ENCODE peak calls at places on chromosomes 16 and 17, in nine cellular contexts. One of them, this sample, is unnamed.

GRCh38 chr17:19359151-19359550 is 3.4 kb downstream of the B9D1 start:
- DNase-seq in AG09319: no peak
- DNase-seq in RWPE1: no peak
- DNase-seq in endothelial cell: no peak
- DNase-seq in MCF 10A: no peak
- DNase-seq in GM12865: no peak
- DNase-seq in GM10248: no peak
- DNase-seq in K562: no peak
- DNase-seq in transverse colon: no peak
- DNase-seq in this sample: no peak

GRCh38 chr17:76598004-76598439 is 12.4 kb upstream of the ST6GALNAC2 start:
- DNase-seq in AG09319: no peak
- DNase-seq in transverse colon: no peak
- DNase-seq in GM10248: no peak
- DNase-seq in RWPE1: no peak
- DNase-seq in K562: no peak
- DNase-seq in MCF 10A: no peak
- DNase-seq in endothelial cell: no peak
- DNase-seq in GM12865: no peak
- DNase-seq in this sample: no peak

GRCh38 chr17:4806770-4807533 is at the start of gene PLD2:
- DNase-seq in endothelial cell: peak; percentile 90
- DNase-seq in MCF 10A: peak; percentile 83
- DNase-seq in RWPE1: peak; percentile 95
- DNase-seq in transverse colon: peak; percentile 91
- DNase-seq in GM10248: peak; percentile 100
- DNase-seq in K562: peak; percentile 96
- DNase-seq in GM12865: peak; percentile 89
- DNase-seq in AG09319: peak; percentile 44
- DNase-seq in this sample: peak; percentile 100

GRCh38 chr17:48037036-48037881 is at the start of gene COPZ2:
- DNase-seq in endothelial cell: peak; percentile 33
- DNase-seq in GM12865: peak; percentile 60
- DNase-seq in K562: no peak
- DNase-seq in MCF 10A: no peak
- DNase-seq in RWPE1: no peak
- DNase-seq in transverse colon: peak; percentile 69
- DNase-seq in AG09319: no peak
- DNase-seq in GM10248: peak; percentile 63
- DNase-seq in this sample: peak; percentile 62

GRCh38 chr17:78206298-78206697 is 7.8 kb upstream of the BIRC5 start:
- DNase-seq in RWPE1: no peak
- DNase-seq in GM10248: no peak
- DNase-seq in transverse colon: no peak
- DNase-seq in AG09319: no peak
- DNase-seq in K562: no peak
- DNase-seq in GM12865: no peak
- DNase-seq in MCF 10A: no peak
- DNase-seq in endothelial cell: no peak
- DNase-seq in this sample: no peak

GRCh38 chr16:89335803-89336485 is 118.4 kb downstream of the ZNF778 start:
- DNase-seq in K562: no peak
- DNase-seq in AG09319: no peak
- DNase-seq in MCF 10A: no peak
- DNase-seq in transverse colon: no peak
- DNase-seq in RWPE1: no peak
- DNase-seq in endothelial cell: no peak
- DNase-seq in GM12865: no peak
- DNase-seq in GM10248: no peak
- DNase-seq in this sample: no peak

GRCh38 chr17:30323262-30323894 is 10.5 kb downstream of the TMIGD1 start:
- DNase-seq in GM12865: peak; percentile 65
- DNase-seq in RWPE1: no peak
- DNase-seq in MCF 10A: peak; percentile 30
- DNase-seq in endothelial cell: no peak
- DNase-seq in AG09319: no peak
- DNase-seq in transverse colon: peak; percentile 22
- DNase-seq in GM10248: no peak
- DNase-seq in K562: no peak
- DNase-seq in this sample: no peak

GRCh38 chr17:67074781-67075180 is 30.4 kb downstream of the CACNG1 start:
- DNase-seq in endothelial cell: no peak
- DNase-seq in RWPE1: no peak
- DNase-seq in GM12865: no peak
- DNase-seq in MCF 10A: no peak
- DNase-seq in AG09319: no peak
- DNase-seq in transverse colon: no peak
- DNase-seq in K562: no peak
- DNase-seq in GM10248: no peak
- DNase-seq in this sample: no peak

GRCh38 chr16:48580925-48581500 is 29.0 kb downstream of the N4BP1 start:
- DNase-seq in GM10248: no peak
- DNase-seq in MCF 10A: no peak
- DNase-seq in K562: no peak
- DNase-seq in RWPE1: no peak
- DNase-seq in AG09319: no peak
- DNase-seq in transverse colon: no peak
- DNase-seq in GM12865: no peak
- DNase-seq in endothelial cell: no peak
- DNase-seq in this sample: no peak

GRCh38 chr16:4114257-4115208 is 1.7 kb downstream of the ADCY9 start:
- DNase-seq in K562: no peak
- DNase-seq in GM10248: no peak
- DNase-seq in RWPE1: no peak
- DNase-seq in transverse colon: no peak
- DNase-seq in GM12865: no peak
- DNase-seq in AG09319: no peak
- DNase-seq in endothelial cell: no peak
- DNase-seq in MCF 10A: no peak
- DNase-seq in this sample: no peak

GRCh38 chr16:87626401-87626800 is 24.1 kb downstream of the JPH3 start:
- DNase-seq in K562: no peak
- DNase-seq in MCF 10A: no peak
- DNase-seq in RWPE1: no peak
- DNase-seq in GM10248: no peak
- DNase-seq in AG09319: no peak
- DNase-seq in transverse colon: no peak
- DNase-seq in endothelial cell: no peak
- DNase-seq in GM12865: no peak
- DNase-seq in this sample: no peak

DNA sequence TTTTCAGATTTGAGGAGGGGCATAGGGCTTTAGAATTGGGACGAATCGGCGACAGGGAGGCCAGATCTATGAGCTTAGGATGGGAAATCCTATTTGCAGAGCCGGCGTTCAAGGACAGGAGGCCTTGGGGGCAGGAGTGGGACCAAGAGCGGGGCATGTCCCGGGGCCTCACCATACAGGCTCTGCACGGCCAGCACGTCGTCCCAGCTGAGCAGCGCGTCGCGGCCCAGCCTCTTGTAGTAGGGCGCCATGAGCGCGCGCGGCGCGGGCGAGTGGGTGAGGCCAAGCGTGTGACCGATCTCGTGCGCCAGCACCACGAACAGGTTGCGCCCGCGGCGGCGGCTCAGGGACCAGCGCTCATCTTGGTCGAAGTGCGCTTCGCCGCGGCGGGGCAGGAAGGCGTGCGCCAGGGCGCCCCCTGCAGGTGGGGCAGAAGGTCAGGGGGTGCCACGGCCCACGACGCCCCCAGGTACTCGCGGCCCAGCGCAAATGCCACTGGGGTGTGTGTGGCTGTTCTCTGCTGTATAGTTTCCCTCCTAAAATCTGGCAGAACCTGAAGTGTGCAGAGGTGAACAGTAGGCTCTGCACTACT is 9.3 kb downstream of the C17orf50 start:
- DNase-seq in endothelial cell: no peak
- DNase-seq in RWPE1: no peak
- DNase-seq in transverse colon: no peak
- DNase-seq in K562: no peak
- DNase-seq in GM10248: no peak
- DNase-seq in AG09319: no peak
- DNase-seq in MCF 10A: no peak
- DNase-seq in GM12865: no peak
- DNase-seq in this sample: no peak
- TF ChIP-seq CTCF in endothelial cell: peak; percentile 47
- TF ChIP-seq CTCF in RWPE1: peak; percentile 38
- TF ChIP-seq CTCF in transverse colon: no peak
- TF ChIP-seq CTCF in K562: peak; percentile 44
- TF ChIP-seq CTCF in GM10248: no peak
- TF ChIP-seq CTCF in AG09319: no peak
- TF ChIP-seq CTCF in MCF 10A: peak; percentile 50
- TF ChIP-seq CTCF in GM12865: peak; percentile 10
- TF ChIP-seq CTCF in this sample: peak; percentile 29

GRCh38 chr17:41792835-41793748 is 6.6 kb upstream of the JUP start:
- DNase-seq in GM10248: no peak
- DNase-seq in GM12865: no peak
- DNase-seq in AG09319: no peak
- DNase-seq in MCF 10A: peak; percentile 82
- DNase-seq in transverse colon: peak; percentile 81
- DNase-seq in K562: peak; percentile 85
- DNase-seq in RWPE1: peak; percentile 56
- DNase-seq in endothelial cell: no peak
- DNase-seq in this sample: no peak
- TF ChIP-seq CTCF in GM10248: no peak
- TF ChIP-seq CTCF in GM12865: no peak
- TF ChIP-seq CTCF in AG09319: no peak
- TF ChIP-seq CTCF in MCF 10A: no peak
- TF ChIP-seq CTCF in transverse colon: no peak
- TF ChIP-seq CTCF in K562: no peak
- TF ChIP-seq CTCF in RWPE1: no peak
- TF ChIP-seq CTCF in endothelial cell: no peak
- TF ChIP-seq CTCF in this sample: no peak

DNA sequence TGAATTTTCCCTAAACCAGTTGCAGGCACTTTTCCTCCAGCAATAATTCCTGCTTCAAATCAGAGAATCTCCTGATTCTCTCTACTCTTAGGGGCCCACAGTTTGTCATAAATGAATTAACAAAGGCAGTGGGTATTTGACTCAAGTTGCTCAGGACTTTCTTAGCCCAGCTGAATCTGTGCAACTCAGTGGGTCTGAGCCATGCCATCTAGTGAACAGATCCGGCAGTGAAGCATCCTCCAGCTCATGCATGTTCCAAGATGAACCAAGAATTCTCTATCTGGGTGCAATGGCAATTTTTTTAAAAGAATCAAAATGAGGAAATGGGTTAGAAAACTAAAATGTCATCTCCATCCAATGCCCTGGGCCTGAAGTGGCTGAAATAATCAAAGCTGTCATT is 575.2 kb upstream of the CDH11 start:
- DNase-seq in RWPE1: no peak
- DNase-seq in endothelial cell: no peak
- DNase-seq in GM12865: no peak
- DNase-seq in K562: no peak
- DNase-seq in MCF 10A: no peak
- DNase-seq in transverse colon: no peak
- DNase-seq in GM10248: no peak
- DNase-seq in AG09319: no peak
- DNase-seq in this sample: no peak
- TF ChIP-seq CTCF in RWPE1: no peak
- TF ChIP-seq CTCF in endothelial cell: no peak
- TF ChIP-seq CTCF in GM12865: no peak
- TF ChIP-seq CTCF in K562: no peak
- TF ChIP-seq CTCF in MCF 10A: no peak
- TF ChIP-seq CTCF in transverse colon: no peak
- TF ChIP-seq CTCF in GM10248: no peak
- TF ChIP-seq CTCF in AG09319: peak; percentile 25
- TF ChIP-seq CTCF in this sample: no peak

GRCh38 chr16:30482366-30482765 is 9.8 kb downstream of the ITGAL start:
- DNase-seq in GM10248: no peak
- DNase-seq in MCF 10A: no peak
- DNase-seq in GM12865: no peak
- DNase-seq in AG09319: no peak
- DNase-seq in K562: peak; percentile 60
- DNase-seq in endothelial cell: no peak
- DNase-seq in RWPE1: no peak
- DNase-seq in transverse colon: no peak
- DNase-seq in this sample: no peak
- TF ChIP-seq CTCF in GM10248: no peak
- TF ChIP-seq CTCF in MCF 10A: no peak
- TF ChIP-seq CTCF in GM12865: peak; percentile 12
- TF ChIP-seq CTCF in AG09319: peak; percentile 18
- TF ChIP-seq CTCF in K562: peak; percentile 57
- TF ChIP-seq CTCF in endothelial cell: no peak
- TF ChIP-seq CTCF in RWPE1: no peak
- TF ChIP-seq CTCF in transverse colon: peak; percentile 18
- TF ChIP-seq CTCF in this sample: no peak

DNA sequence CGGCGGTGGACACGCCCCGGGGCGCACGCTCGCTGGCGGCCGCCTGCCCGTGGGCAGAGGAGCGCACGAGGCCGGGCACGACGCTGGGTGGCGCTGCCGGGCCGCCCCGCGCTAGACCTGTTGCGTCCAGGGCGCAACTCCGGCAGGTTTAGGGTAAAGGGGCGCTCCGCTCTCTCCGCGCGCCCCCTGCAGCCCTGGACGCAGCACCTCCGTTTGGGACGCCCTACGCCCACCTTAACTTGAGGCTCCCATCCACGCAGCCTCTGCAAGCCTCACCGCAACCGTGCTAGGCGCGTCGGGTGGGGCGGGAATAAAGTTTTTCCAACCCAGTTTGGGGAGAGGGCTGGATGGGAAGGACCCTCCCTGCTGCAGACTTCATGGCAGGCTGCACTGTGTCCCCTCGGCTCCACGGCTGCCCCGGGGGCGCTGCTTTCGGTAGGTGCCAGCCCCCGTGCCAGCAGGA is 299 bp upstream of the SYT17 start:
- DNase-seq in AG09319: no peak
- DNase-seq in K562: peak; percentile 73
- DNase-seq in GM12865: peak; percentile 77
- DNase-seq in transverse colon: peak; percentile 83
- DNase-seq in GM10248: peak; percentile 89
- DNase-seq in endothelial cell: peak; percentile 87
- DNase-seq in MCF 10A: peak; percentile 59
- DNase-seq in RWPE1: peak; percentile 69
- DNase-seq in this sample: peak; percentile 94
- TF ChIP-seq CTCF in AG09319: peak; percentile 38
- TF ChIP-seq CTCF in K562: peak; percentile 57
- TF ChIP-seq CTCF in GM12865: peak; percentile 82
- TF ChIP-seq CTCF in transverse colon: peak; percentile 40
- TF ChIP-seq CTCF in GM10248: peak; percentile 83
- TF ChIP-seq CTCF in endothelial cell: peak; percentile 69
- TF ChIP-seq CTCF in MCF 10A: peak; percentile 82
- TF ChIP-seq CTCF in RWPE1: peak; percentile 95
- TF ChIP-seq CTCF in this sample: peak; percentile 92

This sample was measured in GM13977.